ENCODE peak calls at places on chromosomes 2 and 18, in four cellular contexts. P is H1, F is GM12878, M is K562. O is an unnamed sample.

GRCh38 chr2:20104900-20105545 is 53.6 kb upstream of the LAPTM4A start:
- DNase-seq in P (no peak), F (no peak), M (no peak), O (no peak)

GRCh38 chr2:138059967-138060635 is 95.8 kb downstream of the HNMT start:
- DNase-seq in P (no peak), F (no peak), M (peak), O (peak)

GRCh38 chr2:20615046-20615465 is 35.8 kb downstream of the HS1BP3 start:
- DNase-seq in P (no peak), F (no peak), M (no peak), O (no peak)

GRCh38 chr2:198698230-198698629 is 759.5 kb downstream of the SATB2 start:
- DNase-seq in P (no peak), F (no peak), M (no peak), O (no peak)

GRCh38 chr2:226652388-226652787 is 147.2 kb downstream of the IRS1 start:
- DNase-seq in P (no peak), F (no peak), M (no peak), O (no peak)

GRCh38 chr2:28398101-28398834 is 5.6 kb downstream of the FOSL2 start:
- DNase-seq in P (no peak), F (no peak), M (no peak), O (no peak)

GRCh38 chr2:64327510-64328414 is 126.2 kb upstream of the LGALSL start:
- DNase-seq in P (peak), F (peak), M (no peak), O (no peak)

GRCh38 chr2:9110893-9111569 is 95.6 kb upstream of the ASAP2 start:
- DNase-seq in P (peak), F (no peak), M (peak), O (no peak)

GRCh38 chr2:15082105-15083058 is 449.9 kb downstream of the LRATD1 start:
- DNase-seq in P (no peak), F (no peak), M (no peak), O (no peak)

GRCh38 chr2:241031436-241032165 is 33.2 kb downstream of the SNED1 start:
- DNase-seq in P (no peak), F (no peak), M (no peak), O (no peak)

GRCh38 chr18:28013064-28013463 is 163.9 kb downstream of the CDH2 start:
- DNase-seq in P (no peak), F (no peak), M (no peak), O (peak)

GRCh38 chr18:76571689-76572088 is 76.6 kb upstream of the ZNF516 start:
- DNase-seq in P (peak), F (no peak), M (no peak), O (no peak)

GRCh38 chr2:109214651-109215371 is 85.8 kb downstream of the SH3RF3 start:
- DNase-seq in P (no peak), F (no peak), M (no peak), O (no peak)

GRCh38 chr18:80103231-80103630 is 5.8 kb upstream of the ADNP2 start:
- DNase-seq in P (no peak), F (no peak), M (no peak), O (no peak)

GRCh38 chr2:78132391-78133370 is 610.5 kb upstream of the LRRTM4 start:
- DNase-seq in P (no peak), F (no peak), M (no peak), O (no peak)

GRCh38 chr2:15040429-15041084 is 408.0 kb downstream of the LRATD1 start:
- DNase-seq in P (no peak), F (no peak), M (no peak), O (no peak)

GRCh38 chr2:143878131-143878530 is 641.8 kb downstream of the ZEB2 start:
- DNase-seq in P (no peak), F (no peak), M (no peak), O (no peak)

GRCh38 chr2:239322414-239323086 is 78.3 kb downstream of the HDAC4 start:
- DNase-seq in P (peak), F (no peak), M (peak), O (no peak)

GRCh38 chr2:236676131-236676873 is 106.7 kb downstream of the ACKR3 start:
- DNase-seq in P (no peak), F (no peak), M (no peak), O (no peak)

GRCh38 chr18:71529708-71530303 is 1014.3 kb downstream of the CBLN2 start:
- DNase-seq in P (no peak), F (no peak), M (no peak), O (no peak)

GRCh38 chr2:190678444-190679162 is 29.7 kb downstream of the NAB1 start:
- DNase-seq in P (no peak), F (peak), M (no peak), O (no peak)

GRCh38 chr2:196431957-196432356 is 207.6 kb upstream of the CCDC150 start:
- DNase-seq in P (no peak), F (no peak), M (peak), O (peak)

GRCh38 chr18:74440808-74441427 is 16.2 kb downstream of the DIPK1C start:
- DNase-seq in P (no peak), F (no peak), M (no peak), O (no peak)

GRCh38 chr18:76859474-76860339 is 37.4 kb downstream of the ZNF236 start:
- DNase-seq in P (no peak), F (peak), M (no peak), O (no peak)

GRCh38 chr18:5914971-5915370 is 19.6 kb upstream of the TMEM200C start:
- DNase-seq in P (no peak), F (no peak), M (no peak), O (no peak)

GRCh38 chr18:44744206-44745180 is 63.8 kb downstream of the SETBP1 start:
- DNase-seq in P (peak), F (no peak), M (no peak), O (no peak)

GRCh38 chr2:113175101-113175628 is 1.4 kb downstream of the PSD4 start:
- DNase-seq in P (no peak), F (peak), M (no peak), O (no peak)

GRCh38 chr2:8576525-8577157 is 105.2 kb upstream of the ID2 start:
- DNase-seq in P (no peak), F (no peak), M (no peak), O (no peak)

GRCh38 chr18:10245517-10246175 is 208.8 kb upstream of the APCDD1 start:
- DNase-seq in P (no peak), F (no peak), M (no peak), O (no peak)

GRCh38 chr2:75047189-75047812 is 88.9 kb downstream of the POLE4 start:
- DNase-seq in P (no peak), F (no peak), M (no peak), O (peak)

GRCh38 chr18:34639662-34640061 is 70.4 kb upstream of the DTNA start:
- DNase-seq in P (no peak), F (no peak), M (no peak), O (no peak)

GRCh38 chr2:73366060-73366459 is 19.6 kb upstream of the ALMS1 start:
- DNase-seq in P (no peak), F (no peak), M (no peak), O (no peak)
- TF ChIP-seq BRCA1 in P (no peak), F (no peak), M (no peak), O (no peak)

GRCh38 chr18:60754413-60754812 is 381.8 kb upstream of the MC4R start:
- DNase-seq in P (no peak), F (no peak), M (no peak), O (no peak)

GRCh38 chr18:60753753-60754152 is 381.2 kb upstream of the MC4R start:
- DNase-seq in P (no peak), F (no peak), M (no peak), O (no peak)

DNA sequence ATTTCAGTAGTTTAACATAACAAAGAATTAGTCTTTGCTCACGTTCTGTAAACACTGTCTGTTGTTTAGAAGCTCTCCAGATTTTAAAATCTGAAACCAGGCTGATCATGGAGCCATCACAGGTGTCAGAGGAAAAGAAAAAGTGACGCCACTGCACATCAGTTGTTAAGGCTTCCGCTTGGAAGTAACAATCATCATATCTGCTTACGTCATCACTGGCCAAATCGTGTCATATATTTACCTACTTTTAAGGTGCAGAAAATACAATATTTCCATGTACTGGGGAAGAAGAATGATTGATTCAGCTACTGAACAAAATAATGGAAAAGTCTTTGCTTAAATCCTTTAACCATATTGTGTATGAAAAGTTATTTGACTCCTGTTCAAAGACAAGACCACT is 382.6 kb upstream of the MC4R start:
- DNase-seq in P (no peak), F (no peak), M (no peak), O (no peak)
- TF ChIP-seq BRCA1 in P (no peak), F (no peak), M (no peak), O (no peak)

GRCh38 chr18:39647627-39648502 is 2082.3 kb upstream of the CELF4 start:
- DNase-seq in P (no peak), F (no peak), M (no peak), O (no peak)
- TF ChIP-seq BRCA1 in P (no peak), F (no peak), M (no peak), O (no peak)

GRCh38 chr18:7615840-7616239 is 48.7 kb downstream of the PTPRM start:
- DNase-seq in P (no peak), F (no peak), M (no peak), O (no peak)

GRCh38 chr18:7619676-7620075 is 52.6 kb downstream of the PTPRM start:
- DNase-seq in P (no peak), F (no peak), M (no peak), O (no peak)

GRCh38 chr18:7618821-7619410 is 51.8 kb downstream of the PTPRM start:
- DNase-seq in P (no peak), F (no peak), M (no peak), O (no peak)

GRCh38 chr18:7616661-7617060 is 49.5 kb downstream of the PTPRM start:
- DNase-seq in P (no peak), F (no peak), M (no peak), O (no peak)

GRCh38 chr18:7617738-7618422 is 50.8 kb downstream of the PTPRM start:
- DNase-seq in P (no peak), F (no peak), M (no peak), O (no peak)
- TF ChIP-seq BRCA1 in P (no peak), F (no peak), M (no peak), O (no peak)

GRCh38 chr2:230520875-230521155 is 104.8 kb downstream of the SP100 start:
- DNase-seq in P (no peak), F (no peak), M (no peak), O (no peak)
- TF ChIP-seq BRCA1 in P (no peak), F (no peak), M (no peak), O (no peak)

O was measured in HepG2.